ENCODE peak calls at places on chromosomes 7 and 10, in nine cellular contexts. One of them, this sample, is unnamed.

GRCh38 chr10:78905940-78906308 is 162.8 kb upstream of the ZMIZ1 start:
- DNase-seq in retinal pigment epithelial cell: no peak
- DNase-seq in endothelial cell: no peak
- DNase-seq in left ventricle myocardium inferior: no peak
- DNase-seq in HCT116: no peak
- DNase-seq in RWPE1: no peak
- DNase-seq in brain microvascular endothelial cell: no peak
- DNase-seq in heart right ventricle: no peak
- DNase-seq in pancreas: no peak
- DNase-seq in this sample: no peak

GRCh38 chr7:138898255-138898654 is 82.9 kb downstream of the KIAA1549 start:
- DNase-seq in retinal pigment epithelial cell: no peak
- DNase-seq in endothelial cell: no peak
- DNase-seq in left ventricle myocardium inferior: no peak
- DNase-seq in HCT116: no peak
- DNase-seq in RWPE1: no peak
- DNase-seq in brain microvascular endothelial cell: no peak
- DNase-seq in heart right ventricle: no peak
- DNase-seq in pancreas: no peak
- DNase-seq in this sample: no peak

GRCh38 chr10:78802866-78803265 is 265.9 kb upstream of the ZMIZ1 start:
- DNase-seq in retinal pigment epithelial cell: no peak
- DNase-seq in endothelial cell: no peak
- DNase-seq in left ventricle myocardium inferior: peak
- DNase-seq in HCT116: no peak
- DNase-seq in RWPE1: peak
- DNase-seq in brain microvascular endothelial cell: no peak
- DNase-seq in heart right ventricle: peak
- DNase-seq in pancreas: no peak
- DNase-seq in this sample: peak

GRCh38 chr7:32616625-32617024 is 121.3 kb downstream of the AVL9 start:
- DNase-seq in retinal pigment epithelial cell: peak
- DNase-seq in endothelial cell: no peak
- DNase-seq in left ventricle myocardium inferior: peak
- DNase-seq in HCT116: peak
- DNase-seq in RWPE1: peak
- DNase-seq in brain microvascular endothelial cell: peak
- DNase-seq in heart right ventricle: peak
- DNase-seq in pancreas: no peak
- DNase-seq in this sample: peak

GRCh38 chr10:17671307-17671706 is 27.4 kb downstream of the STAM start:
- DNase-seq in retinal pigment epithelial cell: no peak
- DNase-seq in endothelial cell: no peak
- DNase-seq in left ventricle myocardium inferior: no peak
- DNase-seq in HCT116: no peak
- DNase-seq in RWPE1: no peak
- DNase-seq in brain microvascular endothelial cell: no peak
- DNase-seq in heart right ventricle: no peak
- DNase-seq in pancreas: no peak
- DNase-seq in this sample: no peak

GRCh38 chr7:118496138-118496644 is 271.7 kb downstream of the ANKRD7 start:
- DNase-seq in retinal pigment epithelial cell: no peak
- DNase-seq in endothelial cell: no peak
- DNase-seq in left ventricle myocardium inferior: no peak
- DNase-seq in HCT116: no peak
- DNase-seq in RWPE1: no peak
- DNase-seq in brain microvascular endothelial cell: no peak
- DNase-seq in heart right ventricle: no peak
- DNase-seq in pancreas: no peak
- DNase-seq in this sample: no peak

GRCh38 chr10:77553966-77554365 is 83.6 kb downstream of the KCNMA1 start:
- DNase-seq in retinal pigment epithelial cell: no peak
- DNase-seq in endothelial cell: no peak
- DNase-seq in left ventricle myocardium inferior: no peak
- DNase-seq in HCT116: no peak
- DNase-seq in RWPE1: no peak
- DNase-seq in brain microvascular endothelial cell: no peak
- DNase-seq in heart right ventricle: no peak
- DNase-seq in pancreas: no peak
- DNase-seq in this sample: no peak

GRCh38 chr10:34731885-34732701 is 83.0 kb downstream of the PARD3 start:
- DNase-seq in retinal pigment epithelial cell: no peak
- DNase-seq in endothelial cell: no peak
- DNase-seq in left ventricle myocardium inferior: no peak
- DNase-seq in HCT116: no peak
- DNase-seq in RWPE1: peak
- DNase-seq in brain microvascular endothelial cell: peak
- DNase-seq in heart right ventricle: no peak
- DNase-seq in pancreas: no peak
- DNase-seq in this sample: peak

GRCh38 chr7:157684596-157685429 is 348.0 kb downstream of the DNAJB6 start:
- DNase-seq in retinal pigment epithelial cell: no peak
- DNase-seq in endothelial cell: no peak
- DNase-seq in left ventricle myocardium inferior: no peak
- DNase-seq in HCT116: no peak
- DNase-seq in RWPE1: no peak
- DNase-seq in brain microvascular endothelial cell: no peak
- DNase-seq in heart right ventricle: no peak
- DNase-seq in pancreas: peak
- DNase-seq in this sample: no peak

GRCh38 chr10:124642076-124642710 is 102.0 kb downstream of the FAM53B start:
- DNase-seq in retinal pigment epithelial cell: no peak
- DNase-seq in endothelial cell: no peak
- DNase-seq in left ventricle myocardium inferior: peak
- DNase-seq in HCT116: no peak
- DNase-seq in RWPE1: no peak
- DNase-seq in brain microvascular endothelial cell: no peak
- DNase-seq in heart right ventricle: peak
- DNase-seq in pancreas: peak
- DNase-seq in this sample: no peak

GRCh38 chr10:118173326-118173725 is 126.6 kb upstream of the RAB11FIP2 start:
- DNase-seq in retinal pigment epithelial cell: no peak
- DNase-seq in endothelial cell: no peak
- DNase-seq in left ventricle myocardium inferior: no peak
- DNase-seq in HCT116: no peak
- DNase-seq in RWPE1: no peak
- DNase-seq in brain microvascular endothelial cell: no peak
- DNase-seq in heart right ventricle: no peak
- DNase-seq in pancreas: no peak
- DNase-seq in this sample: no peak

GRCh38 chr10:113337142-113337541 is 215.7 kb upstream of the HABP2 start:
- DNase-seq in retinal pigment epithelial cell: no peak
- DNase-seq in endothelial cell: no peak
- DNase-seq in left ventricle myocardium inferior: no peak
- DNase-seq in HCT116: no peak
- DNase-seq in RWPE1: no peak
- DNase-seq in brain microvascular endothelial cell: no peak
- DNase-seq in heart right ventricle: no peak
- DNase-seq in pancreas: no peak
- DNase-seq in this sample: no peak

GRCh38 chr7:81501220-81501619 is 268.6 kb downstream of the HGF start:
- DNase-seq in retinal pigment epithelial cell: no peak
- DNase-seq in endothelial cell: no peak
- DNase-seq in left ventricle myocardium inferior: no peak
- DNase-seq in HCT116: peak
- DNase-seq in RWPE1: no peak
- DNase-seq in brain microvascular endothelial cell: peak
- DNase-seq in heart right ventricle: no peak
- DNase-seq in pancreas: no peak
- DNase-seq in this sample: no peak
- TF ChIP-seq CTCF in retinal pigment epithelial cell: peak
- TF ChIP-seq CTCF in endothelial cell: no peak
- TF ChIP-seq CTCF in left ventricle myocardium inferior: peak
- TF ChIP-seq CTCF in HCT116: peak
- TF ChIP-seq CTCF in RWPE1: peak
- TF ChIP-seq CTCF in brain microvascular endothelial cell: peak
- TF ChIP-seq CTCF in heart right ventricle: peak
- TF ChIP-seq CTCF in pancreas: no peak
- TF ChIP-seq CTCF in this sample: peak

GRCh38 chr7:98396768-98397167 is 4.1 kb downstream of the BAIAP2L1 start:
- DNase-seq in retinal pigment epithelial cell: no peak
- DNase-seq in endothelial cell: no peak
- DNase-seq in left ventricle myocardium inferior: no peak
- DNase-seq in HCT116: no peak
- DNase-seq in RWPE1: no peak
- DNase-seq in brain microvascular endothelial cell: no peak
- DNase-seq in heart right ventricle: no peak
- DNase-seq in pancreas: no peak
- DNase-seq in this sample: no peak

GRCh38 chr7:98399903-98400537 is 870 bp downstream of the BAIAP2L1 start:
- DNase-seq in retinal pigment epithelial cell: no peak
- DNase-seq in endothelial cell: peak
- DNase-seq in left ventricle myocardium inferior: no peak
- DNase-seq in HCT116: peak
- DNase-seq in RWPE1: no peak
- DNase-seq in brain microvascular endothelial cell: no peak
- DNase-seq in heart right ventricle: no peak
- DNase-seq in pancreas: peak
- DNase-seq in this sample: no peak

GRCh38 chr7:98398567-98399372 is 2.1 kb downstream of the BAIAP2L1 start:
- DNase-seq in retinal pigment epithelial cell: no peak
- DNase-seq in endothelial cell: no peak
- DNase-seq in left ventricle myocardium inferior: no peak
- DNase-seq in HCT116: no peak
- DNase-seq in RWPE1: no peak
- DNase-seq in brain microvascular endothelial cell: no peak
- DNase-seq in heart right ventricle: no peak
- DNase-seq in pancreas: no peak
- DNase-seq in this sample: no peak

GRCh38 chr7:98399462-98399861 is 1.4 kb downstream of the BAIAP2L1 start:
- DNase-seq in retinal pigment epithelial cell: no peak
- DNase-seq in endothelial cell: no peak
- DNase-seq in left ventricle myocardium inferior: no peak
- DNase-seq in HCT116: no peak
- DNase-seq in RWPE1: no peak
- DNase-seq in brain microvascular endothelial cell: no peak
- DNase-seq in heart right ventricle: no peak
- DNase-seq in pancreas: no peak
- DNase-seq in this sample: no peak

GRCh38 chr7:98400538-98401427 is at the start of gene BAIAP2L1:
- DNase-seq in retinal pigment epithelial cell: no peak
- DNase-seq in endothelial cell: peak
- DNase-seq in left ventricle myocardium inferior: peak
- DNase-seq in HCT116: peak
- DNase-seq in RWPE1: peak
- DNase-seq in brain microvascular endothelial cell: peak
- DNase-seq in heart right ventricle: peak
- DNase-seq in pancreas: peak
- DNase-seq in this sample: no peak
- TF ChIP-seq CTCF in retinal pigment epithelial cell: peak
- TF ChIP-seq CTCF in endothelial cell: peak
- TF ChIP-seq CTCF in left ventricle myocardium inferior: peak
- TF ChIP-seq CTCF in HCT116: peak
- TF ChIP-seq CTCF in RWPE1: peak
- TF ChIP-seq CTCF in brain microvascular endothelial cell: peak
- TF ChIP-seq CTCF in heart right ventricle: peak
- TF ChIP-seq CTCF in pancreas: peak
- TF ChIP-seq CTCF in this sample: peak

GRCh38 chr10:111146025-111146640 is 69.3 kb downstream of the ADRA2A start:
- DNase-seq in retinal pigment epithelial cell: no peak
- DNase-seq in endothelial cell: no peak
- DNase-seq in left ventricle myocardium inferior: no peak
- DNase-seq in HCT116: no peak
- DNase-seq in RWPE1: no peak
- DNase-seq in brain microvascular endothelial cell: no peak
- DNase-seq in heart right ventricle: no peak
- DNase-seq in pancreas: no peak
- DNase-seq in this sample: no peak
- TF ChIP-seq CTCF in retinal pigment epithelial cell: no peak
- TF ChIP-seq CTCF in endothelial cell: no peak
- TF ChIP-seq CTCF in left ventricle myocardium inferior: no peak
- TF ChIP-seq CTCF in HCT116: no peak
- TF ChIP-seq CTCF in RWPE1: no peak
- TF ChIP-seq CTCF in brain microvascular endothelial cell: no peak
- TF ChIP-seq CTCF in heart right ventricle: no peak
- TF ChIP-seq CTCF in pancreas: no peak
- TF ChIP-seq CTCF in this sample: no peak

GRCh38 chr7:110486549-110486948 is 604.4 kb upstream of the LRRN3 start:
- DNase-seq in retinal pigment epithelial cell: no peak
- DNase-seq in endothelial cell: no peak
- DNase-seq in left ventricle myocardium inferior: no peak
- DNase-seq in HCT116: no peak
- DNase-seq in RWPE1: no peak
- DNase-seq in brain microvascular endothelial cell: no peak
- DNase-seq in heart right ventricle: no peak
- DNase-seq in pancreas: no peak
- DNase-seq in this sample: no peak

GRCh38 chr7:110480964-110481363 is 610.0 kb upstream of the LRRN3 start:
- DNase-seq in retinal pigment epithelial cell: no peak
- DNase-seq in endothelial cell: no peak
- DNase-seq in left ventricle myocardium inferior: no peak
- DNase-seq in HCT116: no peak
- DNase-seq in RWPE1: no peak
- DNase-seq in brain microvascular endothelial cell: no peak
- DNase-seq in heart right ventricle: no peak
- DNase-seq in pancreas: no peak
- DNase-seq in this sample: no peak

GRCh38 chr7:110483553-110483952 is 607.4 kb upstream of the LRRN3 start:
- DNase-seq in retinal pigment epithelial cell: no peak
- DNase-seq in endothelial cell: no peak
- DNase-seq in left ventricle myocardium inferior: no peak
- DNase-seq in HCT116: no peak
- DNase-seq in RWPE1: no peak
- DNase-seq in brain microvascular endothelial cell: no peak
- DNase-seq in heart right ventricle: no peak
- DNase-seq in pancreas: no peak
- DNase-seq in this sample: no peak

GRCh38 chr7:110484316-110484715 is 606.6 kb upstream of the LRRN3 start:
- DNase-seq in retinal pigment epithelial cell: no peak
- DNase-seq in endothelial cell: no peak
- DNase-seq in left ventricle myocardium inferior: no peak
- DNase-seq in HCT116: no peak
- DNase-seq in RWPE1: no peak
- DNase-seq in brain microvascular endothelial cell: no peak
- DNase-seq in heart right ventricle: no peak
- DNase-seq in pancreas: no peak
- DNase-seq in this sample: no peak
- TF ChIP-seq CTCF in retinal pigment epithelial cell: no peak
- TF ChIP-seq CTCF in endothelial cell: no peak
- TF ChIP-seq CTCF in left ventricle myocardium inferior: no peak
- TF ChIP-seq CTCF in HCT116: no peak
- TF ChIP-seq CTCF in RWPE1: no peak
- TF ChIP-seq CTCF in brain microvascular endothelial cell: no peak
- TF ChIP-seq CTCF in heart right ventricle: no peak
- TF ChIP-seq CTCF in pancreas: no peak
- TF ChIP-seq CTCF in this sample: no peak

DNA sequence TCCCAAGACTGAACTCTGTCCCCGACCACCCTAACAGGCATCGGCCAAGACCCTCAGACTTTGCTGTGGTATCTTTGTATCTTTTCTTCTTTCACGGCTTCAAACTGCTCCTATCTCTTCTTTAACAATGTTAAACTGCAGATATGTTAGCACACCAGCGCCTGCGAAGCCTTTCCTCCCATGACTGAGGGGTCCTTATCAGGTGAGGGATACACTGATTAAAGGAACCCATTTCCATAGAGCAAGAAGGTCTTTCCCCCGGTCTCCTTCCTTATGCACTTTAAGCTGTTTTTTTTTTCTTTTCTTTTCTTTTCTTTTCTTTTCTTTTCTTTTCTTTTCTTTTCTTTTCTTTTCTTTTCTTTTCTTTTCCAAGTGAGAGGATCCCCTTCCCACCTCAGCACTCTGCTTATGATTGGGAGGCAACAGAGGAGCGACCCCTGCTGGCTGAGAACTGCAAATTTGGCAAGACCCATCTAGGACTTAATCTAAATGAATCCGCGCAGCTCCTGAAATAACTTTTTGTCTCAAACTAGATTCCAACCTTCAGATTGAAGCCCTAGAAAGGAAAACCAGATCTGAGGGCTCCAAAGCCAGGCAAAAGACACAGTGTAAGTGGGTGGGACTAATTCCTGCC is 109.9 kb downstream of the ITGB8 start:
- DNase-seq in retinal pigment epithelial cell: no peak
- DNase-seq in endothelial cell: peak
- DNase-seq in left ventricle myocardium inferior: no peak
- DNase-seq in HCT116: peak
- DNase-seq in RWPE1: no peak
- DNase-seq in brain microvascular endothelial cell: peak
- DNase-seq in heart right ventricle: no peak
- DNase-seq in pancreas: peak
- DNase-seq in this sample: no peak
- TF ChIP-seq CTCF in retinal pigment epithelial cell: peak
- TF ChIP-seq CTCF in endothelial cell: peak
- TF ChIP-seq CTCF in left ventricle myocardium inferior: peak
- TF ChIP-seq CTCF in HCT116: peak
- TF ChIP-seq CTCF in RWPE1: no peak
- TF ChIP-seq CTCF in brain microvascular endothelial cell: peak
- TF ChIP-seq CTCF in heart right ventricle: peak
- TF ChIP-seq CTCF in pancreas: peak
- TF ChIP-seq CTCF in this sample: peak